ENCODE peak calls at places on chromosomes 2 and 18, in seven cellular contexts. V is fibroblast of villous mesenchyme; X is activated T-cell treated with anti-CD3 and anti-CD28 coated beads for 48 hours; O is CD8-positive, alpha-beta T cell; W is iPS-NIHi11; F is stimulated activated CD8-positive, alpha-beta memory T cell treated with anti-CD3 and anti-CD28 coated beads, Interleukin-15, amount 100 ng/mL, for 24 hours; P is activated naive CD4-positive, alpha-beta T cell. M is an unnamed sample.

GRCh38 chr2:223725494-223725893 is 111.9 kb downstream of the AP1S3 start:
- DNase-seq in V (peak), O (no peak), X (no peak), P (no peak), W (peak), F (no peak), M (no peak)

GRCh38 chr2:227612546-227613271 is 1.9 kb downstream of the SCYGR3 start:
- DNase-seq in O (no peak), P (no peak), W (no peak), F (no peak), X (no peak), V (no peak), M (no peak)

GRCh38 chr18:11035814-11036213 is 113.6 kb downstream of the PIEZO2 start:
- DNase-seq in V (no peak), O (no peak), W (no peak), X (no peak), F (no peak), P (no peak), M (no peak)

GRCh38 chr2:30149976-30150375 is 3.2 kb downstream of the YPEL5 start:
- DNase-seq in F (no peak), W (no peak), X (no peak), O (no peak), P (no peak), V (no peak), M (no peak)

GRCh38 chr2:16613475-16613874 is 52.2 kb downstream of the CYRIA start:
- DNase-seq in X (no peak), O (no peak), V (peak), F (no peak), P (no peak), W (peak), M (no peak)

GRCh38 chr2:30731248-30731647 is 76.0 kb downstream of the CAPN13 start:
- DNase-seq in F (no peak), V (no peak), P (no peak), O (no peak), W (no peak), X (no peak), M (no peak)

GRCh38 chr18:6058941-6059340 is 163.6 kb upstream of the TMEM200C start:
- DNase-seq in F (no peak), V (no peak), W (peak), P (no peak), O (no peak), X (no peak), M (no peak)

GRCh38 chr18:906416-907170 is 1.9 kb downstream of the ADCYAP1 start:
- DNase-seq in V (no peak), O (no peak), X (no peak), W (peak), P (no peak), F (no peak), M (no peak)

GRCh38 chr2:10875126-10875525 is 36.6 kb upstream of the KCNF1 start:
- DNase-seq in O (no peak), X (no peak), P (no peak), W (no peak), V (no peak), F (no peak), M (no peak)

GRCh38 chr18:74204543-74205152 is 56.3 kb downstream of the TIMM21 start:
- DNase-seq in X (no peak), O (no peak), F (no peak), V (no peak), P (peak), W (no peak), M (no peak)

GRCh38 chr18:46069524-46069923 is 2.5 kb downstream of the PSTPIP2 start:
- DNase-seq in F (no peak), P (no peak), O (no peak), V (no peak), X (no peak), W (no peak), M (no peak)

GRCh38 chr2:53727921-53728320 is 39.7 kb upstream of the CHAC2 start:
- DNase-seq in O (no peak), V (no peak), X (no peak), F (no peak), W (no peak), P (no peak), M (no peak)

GRCh38 chr18:59996370-59996966 is 96.7 kb downstream of the PMAIP1 start:
- DNase-seq in O (no peak), F (no peak), V (peak), P (no peak), X (no peak), W (peak), M (no peak)

GRCh38 chr2:157486596-157487270 is 42.8 kb upstream of the CYTIP start:
- DNase-seq in O (no peak), F (no peak), P (no peak), V (no peak), W (no peak), X (no peak), M (no peak)

GRCh38 chr2:206642075-206643025 is at the start of gene FAM237A:
- DNase-seq in P (no peak), O (no peak), F (no peak), V (peak), X (peak), W (peak), M (no peak)

GRCh38 chr18:25798026-25798537 is 292.3 kb downstream of the SS18 start:
- DNase-seq in W (no peak), P (no peak), V (no peak), X (no peak), O (no peak), F (no peak), M (no peak)

GRCh38 chr2:71606244-71606643 is 152.9 kb downstream of the DYSF start:
- DNase-seq in P (no peak), X (no peak), W (no peak), O (no peak), F (no peak), V (no peak), M (no peak)

GRCh38 chr2:58194451-58194850 is 46.7 kb downstream of the FANCL start:
- DNase-seq in X (no peak), V (no peak), P (no peak), F (no peak), O (no peak), W (no peak), M (no peak)

GRCh38 chr18:9608298-9608697 is 6.1 kb downstream of the PPP4R1 start:
- DNase-seq in V (no peak), O (no peak), P (no peak), W (no peak), F (no peak), X (no peak), M (no peak)

GRCh38 chr2:239724851-239725550 is 300.1 kb downstream of the NDUFA10 start:
- DNase-seq in X (no peak), W (no peak), O (no peak), F (no peak), P (no peak), V (no peak), M (no peak)

GRCh38 chr2:125564471-125564870 is 1091.5 kb upstream of the GYPC start:
- DNase-seq in W (peak), F (no peak), X (no peak), V (no peak), O (no peak), P (no peak), M (no peak)

GRCh38 chr2:175726213-175726612 is 275.9 kb downstream of the LNPK start:
- DNase-seq in O (no peak), X (no peak), P (no peak), W (no peak), V (peak), F (no peak), M (no peak)

GRCh38 chr2:216478151-216478550 is 20.5 kb upstream of the RPL37A start:
- DNase-seq in X (no peak), P (no peak), O (no peak), F (no peak), W (peak), V (peak), M (no peak)

GRCh38 chr2:43178602-43179542 is 47.5 kb downstream of the ZFP36L2 start:
- DNase-seq in F (no peak), X (no peak), O (peak), V (peak), P (peak), W (peak), M (no peak)

GRCh38 chr18:6759579-6759978 is 30.1 kb downstream of the ARHGAP28 start:
- DNase-seq in W (no peak), V (no peak), O (no peak), X (no peak), F (no peak), P (no peak), M (no peak)

GRCh38 chr2:219125225-219125885 is 35.3 kb downstream of the NHEJ1 start:
- DNase-seq in F (no peak), P (no peak), W (no peak), O (no peak), V (peak), X (no peak), M (no peak)

GRCh38 chr2:52976132-52976949 is 791.3 kb upstream of the CHAC2 start:
- DNase-seq in W (peak), X (no peak), P (no peak), O (no peak), V (no peak), F (no peak), M (no peak)

GRCh38 chr2:3445891-3446290 is 66.4 kb downstream of the TRAPPC12 start:
- DNase-seq in O (no peak), X (no peak), V (no peak), W (no peak), F (no peak), P (no peak), M (no peak)

GRCh38 chr2:226387499-226387942 is 412.1 kb downstream of the IRS1 start:
- DNase-seq in P (no peak), V (no peak), W (no peak), F (no peak), O (no peak), X (no peak), M (no peak)

GRCh38 chr2:120350801-120351324 is 4.9 kb downstream of the INHBB start:
- DNase-seq in W (no peak), P (no peak), O (no peak), V (no peak), F (no peak), X (no peak), M (no peak)

GRCh38 chr2:69688212-69688611 is 44.7 kb upstream of the AAK1 start:
- DNase-seq in P (no peak), X (no peak), V (no peak), O (no peak), W (no peak), F (no peak), M (no peak)

GRCh38 chr2:203498161-203498560 is 36.9 kb downstream of the RAPH1 start:
- DNase-seq in X (no peak), V (peak), W (no peak), P (no peak), O (no peak), F (no peak), M (no peak)

GRCh38 chr2:181305151-181306123 is 151.7 kb upstream of the ITGA4 start:
- DNase-seq in O (peak), W (peak), F (no peak), X (peak), V (peak), P (peak), M (no peak)

GRCh38 chr18:8167036-8167435 is 442.2 kb upstream of the RAB12 start:
- DNase-seq in W (no peak), O (no peak), F (no peak), X (no peak), P (no peak), V (no peak), M (no peak)